ENCODE peak calls at places on chromosomes 12 and 14, in seven cellular contexts. One of them, this sample, is unnamed. For H3K27me3, the result is how much of the 10 kb centered on the place peaks cover.

GRCh38 chr12:6765048-6765633 is 1.0 kb upstream of the PTMS start:
- DNase-seq in brain microvascular endothelial cell: no peak
- DNase-seq in right cardiac atrium: no peak
- DNase-seq in heart right ventricle: no peak
- DNase-seq in IMR-90: no peak
- DNase-seq in aorta: no peak
- DNase-seq in heart left ventricle: no peak
- DNase-seq in this sample: no peak

GRCh38 chr14:78897443-78897842 is 727.3 kb downstream of the NRXN3 start:
- DNase-seq in aorta: no peak
- DNase-seq in heart right ventricle: no peak
- DNase-seq in right cardiac atrium: no peak
- DNase-seq in IMR-90: no peak
- DNase-seq in heart left ventricle: no peak
- DNase-seq in brain microvascular endothelial cell: no peak
- DNase-seq in this sample: no peak

GRCh38 chr12:92075425-92075891 is 70.2 kb downstream of the BTG1 start:
- DNase-seq in brain microvascular endothelial cell: peak
- DNase-seq in IMR-90: peak
- DNase-seq in heart left ventricle: no peak
- DNase-seq in aorta: no peak
- DNase-seq in heart right ventricle: no peak
- DNase-seq in right cardiac atrium: no peak
- DNase-seq in this sample: peak

GRCh38 chr12:6828671-6829531 is 694 bp downstream of the P3H3 start:
- DNase-seq in right cardiac atrium: no peak
- DNase-seq in brain microvascular endothelial cell: peak
- DNase-seq in heart left ventricle: no peak
- DNase-seq in IMR-90: peak
- DNase-seq in aorta: peak
- DNase-seq in heart right ventricle: no peak
- DNase-seq in this sample: peak

GRCh38 chr12:79266511-79267129 is 402.0 kb downstream of the SYT1 start:
- DNase-seq in brain microvascular endothelial cell: no peak
- DNase-seq in IMR-90: no peak
- DNase-seq in aorta: no peak
- DNase-seq in heart left ventricle: no peak
- DNase-seq in right cardiac atrium: no peak
- DNase-seq in heart right ventricle: no peak
- DNase-seq in this sample: no peak

GRCh38 chr12:25655702-25656101 is 102.6 kb upstream of the LMNTD1 start:
- DNase-seq in IMR-90: no peak
- DNase-seq in heart left ventricle: no peak
- DNase-seq in heart right ventricle: no peak
- DNase-seq in brain microvascular endothelial cell: no peak
- DNase-seq in right cardiac atrium: no peak
- DNase-seq in aorta: no peak
- DNase-seq in this sample: peak

GRCh38 chr14:54000341-54000811 is 43.8 kb upstream of the BMP4 start:
- DNase-seq in brain microvascular endothelial cell: peak
- DNase-seq in IMR-90: peak
- DNase-seq in heart right ventricle: no peak
- DNase-seq in heart left ventricle: no peak
- DNase-seq in right cardiac atrium: no peak
- DNase-seq in aorta: no peak
- DNase-seq in this sample: no peak

GRCh38 chr14:79614443-79614842 is 596.9 kb downstream of the DIO2 start:
- DNase-seq in heart right ventricle: no peak
- DNase-seq in right cardiac atrium: no peak
- DNase-seq in heart left ventricle: no peak
- DNase-seq in IMR-90: no peak
- DNase-seq in aorta: no peak
- DNase-seq in brain microvascular endothelial cell: no peak
- DNase-seq in this sample: no peak

GRCh38 chr12:97968641-97969171 is 506.1 kb downstream of the RMST start:
- DNase-seq in right cardiac atrium: no peak
- DNase-seq in aorta: no peak
- DNase-seq in IMR-90: no peak
- DNase-seq in heart right ventricle: no peak
- DNase-seq in heart left ventricle: no peak
- DNase-seq in brain microvascular endothelial cell: no peak
- DNase-seq in this sample: no peak

GRCh38 chr14:63897706-63898105 is 44.9 kb downstream of the SYNE2 start:
- DNase-seq in heart left ventricle: no peak
- DNase-seq in aorta: no peak
- DNase-seq in right cardiac atrium: no peak
- DNase-seq in IMR-90: peak
- DNase-seq in heart right ventricle: no peak
- DNase-seq in brain microvascular endothelial cell: no peak
- DNase-seq in this sample: peak

GRCh38 chr12:30754383-30754749 is 385 bp downstream of the CAPRIN2 start:
- DNase-seq in IMR-90: no peak
- DNase-seq in heart left ventricle: no peak
- DNase-seq in brain microvascular endothelial cell: peak
- DNase-seq in heart right ventricle: no peak
- DNase-seq in right cardiac atrium: no peak
- DNase-seq in aorta: no peak
- DNase-seq in this sample: no peak

GRCh38 chr14:99653618-99654017 is 8.7 kb downstream of the HHIPL1 start:
- DNase-seq in IMR-90: no peak
- DNase-seq in brain microvascular endothelial cell: no peak
- DNase-seq in aorta: no peak
- DNase-seq in heart left ventricle: no peak
- DNase-seq in right cardiac atrium: no peak
- DNase-seq in heart right ventricle: no peak
- DNase-seq in this sample: no peak

GRCh38 chr14:64244279-64244678 is 49.9 kb downstream of the ESR2 start:
- DNase-seq in aorta: no peak
- DNase-seq in heart left ventricle: no peak
- DNase-seq in right cardiac atrium: peak
- DNase-seq in IMR-90: no peak
- DNase-seq in brain microvascular endothelial cell: no peak
- DNase-seq in heart right ventricle: peak
- DNase-seq in this sample: peak

GRCh38 chr14:71321556-71322315 is 414.5 kb downstream of the PCNX1 start:
- DNase-seq in aorta: no peak
- DNase-seq in heart right ventricle: no peak
- DNase-seq in right cardiac atrium: no peak
- DNase-seq in IMR-90: peak
- DNase-seq in heart left ventricle: no peak
- DNase-seq in brain microvascular endothelial cell: peak
- DNase-seq in this sample: peak

GRCh38 chr12:17139926-17140325 is 534.0 kb upstream of the LMO3 start:
- DNase-seq in brain microvascular endothelial cell: no peak
- DNase-seq in right cardiac atrium: no peak
- DNase-seq in heart left ventricle: no peak
- DNase-seq in IMR-90: no peak
- DNase-seq in aorta: no peak
- DNase-seq in heart right ventricle: no peak
- DNase-seq in this sample: no peak

GRCh38 chr12:84874125-84874824 is 38.3 kb downstream of the SLC6A15 start:
- DNase-seq in heart left ventricle: no peak
- DNase-seq in heart right ventricle: no peak
- DNase-seq in aorta: no peak
- DNase-seq in right cardiac atrium: no peak
- DNase-seq in brain microvascular endothelial cell: peak
- DNase-seq in IMR-90: peak
- DNase-seq in this sample: no peak

GRCh38 chr14:50736932-50737419 is 68.9 kb upstream of the SAV1 start:
- DNase-seq in IMR-90: no peak
- DNase-seq in heart left ventricle: no peak
- DNase-seq in heart right ventricle: no peak
- DNase-seq in aorta: no peak
- DNase-seq in right cardiac atrium: no peak
- DNase-seq in brain microvascular endothelial cell: no peak
- DNase-seq in this sample: peak

GRCh38 chr12:109467978-109468676 is 9.0 kb downstream of the KCTD10 start:
- DNase-seq in aorta: no peak
- DNase-seq in brain microvascular endothelial cell: no peak
- DNase-seq in right cardiac atrium: peak
- DNase-seq in heart left ventricle: no peak
- DNase-seq in heart right ventricle: no peak
- DNase-seq in IMR-90: no peak
- DNase-seq in this sample: no peak

GRCh38 chr12:50222275-50222783 is 55.2 kb upstream of the CERS5 start:
- DNase-seq in heart right ventricle: no peak
- DNase-seq in right cardiac atrium: peak
- DNase-seq in IMR-90: peak
- DNase-seq in brain microvascular endothelial cell: peak
- DNase-seq in heart left ventricle: no peak
- DNase-seq in aorta: peak
- DNase-seq in this sample: peak

GRCh38 chr12:44876554-44877275 is 600 bp upstream of the NELL2 start:
- DNase-seq in IMR-90: no peak
- DNase-seq in heart right ventricle: peak
- DNase-seq in right cardiac atrium: peak
- DNase-seq in brain microvascular endothelial cell: no peak
- DNase-seq in aorta: peak
- DNase-seq in heart left ventricle: peak
- DNase-seq in this sample: peak

GRCh38 chr14:75234173-75234855 is 44.3 kb upstream of the FOS start:
- DNase-seq in heart right ventricle: peak
- DNase-seq in IMR-90: peak
- DNase-seq in aorta: peak
- DNase-seq in right cardiac atrium: peak
- DNase-seq in heart left ventricle: peak
- DNase-seq in brain microvascular endothelial cell: peak
- DNase-seq in this sample: no peak

GRCh38 chr12:3661028-3661427 is 91.9 kb downstream of the CRACR2A start:
- DNase-seq in brain microvascular endothelial cell: no peak
- DNase-seq in heart left ventricle: no peak
- DNase-seq in aorta: no peak
- DNase-seq in right cardiac atrium: no peak
- DNase-seq in heart right ventricle: no peak
- DNase-seq in IMR-90: no peak
- DNase-seq in this sample: no peak

GRCh38 chr12:113222730-113223531 is 1.7 kb downstream of the TPCN1 start:
- DNase-seq in IMR-90: peak
- DNase-seq in heart left ventricle: peak
- DNase-seq in aorta: peak
- DNase-seq in right cardiac atrium: peak
- DNase-seq in brain microvascular endothelial cell: peak
- DNase-seq in heart right ventricle: peak
- DNase-seq in this sample: peak

GRCh38 chr12:29228474-29229157 is 79.5 kb downstream of the FAR2 start:
- DNase-seq in aorta: no peak
- DNase-seq in IMR-90: no peak
- DNase-seq in brain microvascular endothelial cell: no peak
- DNase-seq in right cardiac atrium: no peak
- DNase-seq in heart right ventricle: no peak
- DNase-seq in heart left ventricle: no peak
- DNase-seq in this sample: no peak

GRCh38 chr12:129064201-129064881 is 211.1 kb downstream of the GLT1D1 start:
- DNase-seq in IMR-90: no peak
- DNase-seq in aorta: no peak
- DNase-seq in brain microvascular endothelial cell: no peak
- DNase-seq in right cardiac atrium: no peak
- DNase-seq in heart right ventricle: no peak
- DNase-seq in heart left ventricle: no peak
- DNase-seq in this sample: no peak

GRCh38 chr12:52976574-52977071 is 27.7 kb downstream of the KRT18 start:
- DNase-seq in heart right ventricle: no peak
- DNase-seq in brain microvascular endothelial cell: peak
- DNase-seq in right cardiac atrium: no peak
- DNase-seq in aorta: no peak
- DNase-seq in heart left ventricle: no peak
- DNase-seq in IMR-90: peak
- DNase-seq in this sample: no peak

GRCh38 chr14:52013984-52014600 is 24.7 kb downstream of the RTRAF start:
- DNase-seq in brain microvascular endothelial cell: no peak
- DNase-seq in aorta: no peak
- DNase-seq in heart left ventricle: no peak
- DNase-seq in heart right ventricle: no peak
- DNase-seq in right cardiac atrium: no peak
- DNase-seq in IMR-90: no peak
- DNase-seq in this sample: no peak

GRCh38 chr12:8914716-8915526 is 612 bp downstream of the PHC1 start:
- DNase-seq in right cardiac atrium: peak
- DNase-seq in brain microvascular endothelial cell: peak
- DNase-seq in heart right ventricle: peak
- DNase-seq in aorta: peak
- DNase-seq in IMR-90: peak
- DNase-seq in heart left ventricle: peak
- DNase-seq in this sample: peak
- H3K27ac ChIP-seq in right cardiac atrium: peak
- H3K27ac ChIP-seq in brain microvascular endothelial cell: no peak
- H3K27ac ChIP-seq in heart right ventricle: peak
- H3K27ac ChIP-seq in aorta: no peak
- H3K27ac ChIP-seq in IMR-90: peak
- H3K27ac ChIP-seq in heart left ventricle: peak
- H3K27ac ChIP-seq in this sample: peak

DNA sequence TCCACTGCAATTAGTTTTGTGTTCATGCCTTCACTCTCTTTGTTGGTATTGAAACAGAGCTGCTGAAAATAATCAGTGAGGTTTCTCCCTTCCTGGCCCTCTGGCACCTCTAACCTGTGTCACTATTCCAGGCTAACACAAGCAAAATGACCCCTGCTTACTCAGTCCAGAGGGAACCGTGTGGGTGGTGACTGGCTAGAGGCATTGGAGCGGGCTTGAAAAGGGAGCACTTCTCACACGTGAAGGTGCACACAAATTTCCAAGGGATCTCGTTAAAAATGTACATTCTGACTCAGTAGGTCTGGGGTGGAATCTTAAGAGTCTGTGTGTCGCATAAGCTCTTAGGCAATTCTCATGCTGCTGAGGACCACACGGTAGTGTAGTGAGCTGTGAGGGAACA is 1.3 kb upstream of the SLC24A4 start:
- DNase-seq in heart left ventricle: no peak
- DNase-seq in IMR-90: no peak
- DNase-seq in brain microvascular endothelial cell: no peak
- DNase-seq in right cardiac atrium: no peak
- DNase-seq in aorta: no peak
- DNase-seq in heart right ventricle: no peak
- DNase-seq in this sample: no peak
- H3K27me3 ChIP-seq in heart left ventricle: under half
- H3K27me3 ChIP-seq in IMR-90: half or more
- H3K27me3 ChIP-seq in brain microvascular endothelial cell: under half
- H3K27me3 ChIP-seq in right cardiac atrium: under half
- H3K27me3 ChIP-seq in aorta: under half
- H3K27me3 ChIP-seq in heart right ventricle: half or more
- H3K27me3 ChIP-seq in this sample: under half

DNA sequence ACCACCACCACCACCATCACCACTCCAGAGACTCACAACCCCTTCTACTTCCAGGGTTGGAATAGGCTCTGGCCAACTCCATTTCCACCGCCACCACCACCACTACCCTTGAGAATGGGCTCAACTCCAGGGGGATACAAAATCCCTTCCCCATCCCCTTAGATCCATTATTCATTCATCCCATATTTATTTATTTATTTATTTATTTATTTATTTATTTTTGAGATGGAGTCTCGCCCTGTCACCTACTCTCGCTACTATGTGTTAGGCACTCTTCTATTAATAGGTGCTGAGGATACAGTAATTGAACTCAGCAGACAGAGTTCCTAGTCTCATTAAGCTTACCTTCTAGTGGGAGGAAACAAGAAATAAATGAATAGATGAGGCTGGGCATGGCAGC is 4.8 kb upstream of the ADCY6 start:
- DNase-seq in IMR-90: no peak
- DNase-seq in right cardiac atrium: no peak
- DNase-seq in aorta: no peak
- DNase-seq in brain microvascular endothelial cell: no peak
- DNase-seq in heart left ventricle: no peak
- DNase-seq in heart right ventricle: no peak
- DNase-seq in this sample: no peak
- H3K27ac ChIP-seq in IMR-90: no peak
- H3K27ac ChIP-seq in right cardiac atrium: no peak
- H3K27ac ChIP-seq in aorta: no peak
- H3K27ac ChIP-seq in brain microvascular endothelial cell: no peak
- H3K27ac ChIP-seq in heart left ventricle: no peak
- H3K27ac ChIP-seq in heart right ventricle: no peak
- H3K27ac ChIP-seq in this sample: no peak

GRCh38 chr14:103223818-103224352 is 100.6 kb downstream of the TNFAIP2 start:
- DNase-seq in aorta: no peak
- DNase-seq in IMR-90: no peak
- DNase-seq in heart left ventricle: no peak
- DNase-seq in right cardiac atrium: no peak
- DNase-seq in brain microvascular endothelial cell: no peak
- DNase-seq in heart right ventricle: no peak
- DNase-seq in this sample: no peak
- H3K27me3 ChIP-seq in aorta: under half
- H3K27me3 ChIP-seq in IMR-90: half or more
- H3K27me3 ChIP-seq in heart left ventricle: under half
- H3K27me3 ChIP-seq in right cardiac atrium: under half
- H3K27me3 ChIP-seq in brain microvascular endothelial cell: under half
- H3K27me3 ChIP-seq in heart right ventricle: half or more
- H3K27me3 ChIP-seq in this sample: under half

This sample was measured in thyroid gland.